ENCODE peak calls at places on chromosome X, in seven cellular contexts. H is OCI-LY7; P is foreskin fibroblast; D is astrocyte of the spinal cord; Q is T-helper 2 cell treated with Interferon-gamma antibody and Interleukin-4, amounts not matched to agents 5 μg/mL and 100 μg/mL, for 36 hours; N is sigmoid colon; S is stimulated activated CD4-positive, alpha-beta T cell treated with anti-CD3 and anti-CD28 coated beads, TNF-alpha, amount 100 ng/mL, for 48 hours. B is an unnamed sample.

GRCh38 chrX:119647552-119648420 is 41.6 kb upstream of the NKRF start:
- DNase-seq in H (no peak), P (no peak), D (no peak), Q (peak), N (no peak), S (peak), B (no peak)

GRCh38 chrX:123731987-123732678 is 719 bp downstream of the THOC2 start:
- DNase-seq in H (no peak), P (peak), D (peak), Q (peak), N (no peak), S (no peak), B (no peak)

GRCh38 chrX:95728446-95728845 is 956.2 kb upstream of the DIAPH2 start:
- DNase-seq in H (no peak), P (no peak), D (no peak), Q (no peak), N (no peak), S (no peak), B (no peak)

GRCh38 chrX:54447461-54447860 is 7.3 kb downstream of the TSR2 start:
- DNase-seq in H (no peak), P (peak), D (no peak), Q (no peak), N (no peak), S (no peak), B (no peak)

GRCh38 chrX:71603618-71604017 is 14.7 kb downstream of the CXCR3 start:
- DNase-seq in H (no peak), P (no peak), D (peak), Q (no peak), N (no peak), S (no peak), B (peak)

GRCh38 chrX:71990518-71990917 is 79.9 kb downstream of the NHSL2 start:
- DNase-seq in H (no peak), P (no peak), D (no peak), Q (no peak), N (no peak), S (no peak), B (no peak)

GRCh38 chrX:52870041-52870440 is 2.2 kb upstream of the XAGE3 start:
- DNase-seq in H (no peak), P (peak), D (no peak), Q (no peak), N (no peak), S (no peak), B (no peak)

GRCh38 chrX:20374866-20375530 is 108.3 kb upstream of the RPS6KA3 start:
- DNase-seq in H (peak), P (no peak), D (no peak), Q (no peak), N (no peak), S (no peak), B (no peak)

GRCh38 chrX:25869761-25870160 is 268.4 kb upstream of the MAGEB18 start:
- DNase-seq in H (no peak), P (no peak), D (no peak), Q (no peak), N (no peak), S (no peak), B (no peak)

GRCh38 chrX:34658316-34658715 is 1.2 kb upstream of the TMEM47 start:
- DNase-seq in H (no peak), P (peak), D (no peak), Q (no peak), N (no peak), S (no peak), B (no peak)

GRCh38 chrX:132968282-132968681 is 9.9 kb upstream of the HS6ST2 start:
- DNase-seq in H (no peak), P (no peak), D (no peak), Q (no peak), N (no peak), S (no peak), B (no peak)

GRCh38 chrX:111402378-111402777 is 9.6 kb downstream of the DCX start:
- DNase-seq in H (no peak), P (no peak), D (no peak), Q (no peak), N (no peak), S (no peak), B (no peak)

GRCh38 chrX:68929332-68930150 is 100.7 kb downstream of the EFNB1 start:
- DNase-seq in H (no peak), P (peak), D (peak), Q (no peak), N (no peak), S (no peak), B (peak)

GRCh38 chrX:15465896-15466651 is 27.1 kb downstream of the PIR start:
- DNase-seq in H (peak), P (peak), D (no peak), Q (no peak), N (no peak), S (no peak), B (no peak)

GRCh38 chrX:148504412-148504950 is 4.1 kb downstream of the AFF2 start:
- DNase-seq in H (no peak), P (no peak), D (no peak), Q (no peak), N (no peak), S (no peak), B (no peak)

GRCh38 chrX:145817666-145818521 is at the start of gene SLITRK2:
- DNase-seq in H (no peak), P (no peak), D (peak), Q (no peak), N (no peak), S (no peak), B (no peak)

GRCh38 chrX:124289443-124289842 is 43.0 kb upstream of the TEX13D start:
- DNase-seq in H (no peak), P (no peak), D (no peak), Q (no peak), N (no peak), S (no peak), B (no peak)

GRCh38 chrX:17559728-17560379 is 177.4 kb upstream of the SCML1 start:
- DNase-seq in H (no peak), P (peak), D (peak), Q (no peak), N (no peak), S (no peak), B (peak)

GRCh38 chrX:21934414-21934813 is 6.1 kb upstream of the SMS start:
- DNase-seq in H (no peak), P (no peak), D (no peak), Q (no peak), N (no peak), S (no peak), B (no peak)

GRCh38 chrX:68675466-68675865 is 28.0 kb downstream of the STARD8 start:
- DNase-seq in H (no peak), P (no peak), D (no peak), Q (no peak), N (no peak), S (no peak), B (no peak)

GRCh38 chrX:138748480-138748879 is 37.0 kb upstream of the FGF13 start:
- DNase-seq in H (peak), P (peak), D (peak), Q (no peak), N (no peak), S (no peak), B (no peak)

GRCh38 chrX:110316351-110317078 is 1.4 kb downstream of the AMMECR1 start:
- DNase-seq in H (no peak), P (no peak), D (peak), Q (no peak), N (no peak), S (no peak), B (no peak)

GRCh38 chrX:39936886-39937770 is 160.6 kb downstream of the BCOR start:
- DNase-seq in H (no peak), P (no peak), D (no peak), Q (no peak), N (no peak), S (no peak), B (no peak)

GRCh38 chrX:101171883-101172400 is 47.6 kb upstream of the DRP2 start:
- DNase-seq in H (no peak), P (no peak), D (peak), Q (no peak), N (no peak), S (no peak), B (peak)

GRCh38 chrX:123648028-123648810 is 84.6 kb downstream of the THOC2 start:
- DNase-seq in H (no peak), P (peak), D (peak), Q (no peak), N (no peak), S (no peak), B (peak)

GRCh38 chrX:100673397-100673953 is 29.5 kb downstream of the SRPX2 start:
- DNase-seq in H (no peak), P (peak), D (peak), Q (no peak), N (no peak), S (no peak), B (peak)

GRCh38 chrX:124328765-124329164 is 3.7 kb upstream of the TEX13D start:
- DNase-seq in H (no peak), P (peak), D (peak), Q (no peak), N (no peak), S (no peak), B (no peak)

GRCh38 chrX:56763556-56764152 is 34.6 kb downstream of the NBDY start:
- DNase-seq in H (no peak), P (no peak), D (peak), Q (no peak), N (peak), S (no peak), B (peak)

B was measured in brain microvascular endothelial cell.